ENCODE peak calls at places on chromosomes 2 and 18, in six cellular contexts. Q is H7; K is mucosa of descending colon; M is fibroblast of the aortic adventitia; W is CD8-positive, alpha-beta memory T cell; R is sigmoid colon. T is an unnamed sample.
A peak's percentile ranks its signal among the peaks of the same experiment; 100 is the strongest.

GRCh38 chr18:70337139-70337972 is 48.5 kb downstream of the SOCS6 start:
- DNase-seq in W (no peak), K (no peak), Q (peak; percentile 14), M (peak; percentile 86), R (no peak), T (peak; percentile 76)

GRCh38 chr2:199603748-199604291 is 146.1 kb upstream of the SATB2 start:
- DNase-seq in K (no peak), R (no peak), W (no peak), Q (peak; percentile 57), M (no peak), T (peak; percentile 70)

GRCh38 chr2:141911485-141912066 is 219.2 kb downstream of the LRP1B start:
- DNase-seq in W (no peak), M (peak; percentile 1), R (no peak), Q (peak; percentile 10), K (no peak), T (peak; percentile 83)

GRCh38 chr2:189581354-189582139 is 961 bp upstream of the SLC40A1 start:
- DNase-seq in K (peak; percentile 62), Q (peak; percentile 73), R (peak; percentile 70), M (no peak), W (peak; percentile 30), T (peak; percentile 83)

GRCh38 chr18:76446746-76447267 is 48.2 kb downstream of the ZNF516 start:
- DNase-seq in W (no peak), K (no peak), R (no peak), Q (no peak), M (no peak), T (no peak)

GRCh38 chr2:75027886-75028285 is 69.4 kb downstream of the POLE4 start:
- DNase-seq in K (no peak), R (no peak), M (no peak), W (no peak), Q (no peak), T (no peak)

GRCh38 chr2:111905990-111906735 is 7.8 kb downstream of the MERTK start:
- DNase-seq in W (no peak), Q (no peak), R (no peak), M (no peak), K (no peak), T (no peak)

GRCh38 chr2:234979204-234980167 is 27.7 kb downstream of the SH3BP4 start:
- DNase-seq in M (peak; percentile 35), Q (no peak), W (no peak), K (peak; percentile 37), R (no peak), T (no peak)

GRCh38 chr2:95389256-95390119 is 13.0 kb upstream of the FAHD2A start:
- DNase-seq in Q (peak; percentile 95), R (peak; percentile 81), K (peak; percentile 76), M (peak; percentile 67), W (no peak), T (peak; percentile 92)

GRCh38 chr2:239164281-239164871 is 236.4 kb downstream of the HDAC4 start:
- DNase-seq in K (peak; percentile 12), R (peak; percentile 47), M (no peak), W (peak; percentile 35), Q (no peak), T (peak; percentile 13)

GRCh38 chr18:59672125-59672769 is 25.0 kb downstream of the CCBE1 start:
- DNase-seq in W (no peak), Q (no peak), M (peak; percentile 68), K (no peak), R (peak; percentile 75), T (no peak)

GRCh38 chr2:1713156-1713838 is 31.0 kb downstream of the PXDN start:
- DNase-seq in Q (peak; percentile 57), R (peak; percentile 63), K (no peak), M (no peak), W (no peak), T (no peak)

GRCh38 chr2:54207666-54208195 is 48.3 kb downstream of the TSPYL6 start:
- DNase-seq in K (no peak), Q (no peak), W (no peak), M (peak; percentile 94), R (no peak), T (no peak)

GRCh38 chr2:218149865-218150264 is 16.9 kb downstream of the CXCR1 start:
- DNase-seq in Q (no peak), W (no peak), M (no peak), R (no peak), K (no peak), T (no peak)

GRCh38 chr2:154143105-154143504 is 271.4 kb downstream of the GALNT13 start:
- DNase-seq in M (no peak), R (no peak), Q (no peak), W (no peak), K (no peak), T (peak; percentile 81)

GRCh38 chr2:42195559-42195958 is 26.4 kb downstream of the EML4 start:
- DNase-seq in R (no peak), Q (no peak), K (no peak), W (no peak), M (peak; percentile 79), T (no peak)

GRCh38 chr2:42192010-42192373 is 22.8 kb downstream of the EML4 start:
- DNase-seq in Q (no peak), M (no peak), R (no peak), K (no peak), W (no peak), T (no peak)

GRCh38 chr2:42194428-42194827 is 25.3 kb downstream of the EML4 start:
- DNase-seq in M (no peak), R (no peak), W (no peak), Q (no peak), K (no peak), T (no peak)

GRCh38 chr2:42192642-42193566 is 23.8 kb downstream of the EML4 start:
- DNase-seq in W (no peak), Q (no peak), M (no peak), K (no peak), R (no peak), T (no peak)

DNA sequence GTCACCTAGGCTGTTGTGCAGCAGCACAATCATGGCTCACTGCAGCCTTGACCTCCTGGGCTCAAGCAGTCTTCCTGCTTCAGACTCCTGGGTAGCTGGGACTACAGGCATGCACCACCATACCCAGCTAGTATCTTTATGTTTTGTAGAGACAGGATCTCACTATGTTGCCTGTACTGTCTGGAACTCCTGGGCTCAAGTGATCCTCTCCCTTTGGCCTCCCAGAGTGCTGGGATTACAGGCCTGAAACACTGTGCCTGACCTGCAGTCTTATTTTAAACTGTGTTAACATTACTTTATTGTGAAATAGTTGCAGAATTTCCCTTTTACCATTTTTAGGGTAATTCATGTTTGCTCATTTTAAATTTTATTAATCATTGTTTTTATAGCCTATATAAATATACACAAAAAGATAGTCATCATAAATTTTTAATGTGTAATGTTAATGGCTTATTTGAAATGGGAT is 24.6 kb downstream of the EML4 start:
- DNase-seq in K (no peak), M (peak; percentile 26), W (no peak), Q (no peak), R (no peak), T (no peak)
- H3K4me3 ChIP-seq in K (no peak overlapping the region), M (no peak overlapping the region), W (no peak overlapping the region), Q (no peak overlapping the region), R (no peak overlapping the region), T (no peak overlapping the region)

DNA sequence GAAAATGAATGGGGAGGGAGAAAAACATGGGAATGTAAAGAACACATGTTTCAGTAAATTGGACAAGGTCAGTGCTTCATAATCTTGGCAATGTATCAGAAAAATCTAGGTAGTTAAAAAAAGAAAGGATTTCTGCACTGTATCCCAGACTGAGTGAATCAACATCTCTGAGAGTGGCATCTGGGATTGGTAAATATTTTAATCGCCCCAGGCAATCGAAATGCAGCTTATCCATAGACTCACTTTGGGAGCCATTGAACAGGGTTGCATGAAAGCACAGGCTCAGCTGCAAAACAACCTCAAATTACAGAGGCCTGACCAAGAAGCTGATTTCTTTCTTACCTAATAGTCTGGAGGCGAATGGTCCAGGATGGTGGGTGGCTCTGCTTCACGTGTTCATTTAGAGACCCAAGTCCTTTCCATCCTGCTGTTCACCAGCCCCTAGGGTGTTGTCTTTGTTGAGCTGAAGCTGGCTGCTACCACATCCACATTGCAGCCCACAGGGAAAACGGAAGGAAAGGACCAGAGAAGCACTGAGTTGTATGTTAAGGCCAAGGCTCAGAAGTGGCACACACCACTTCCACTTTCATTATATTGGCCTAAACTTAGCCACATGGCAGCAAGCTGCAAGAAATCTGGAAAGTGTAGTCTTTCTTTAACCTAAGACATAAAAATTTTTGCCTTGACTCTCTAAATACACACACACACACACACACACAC is 59.0 kb downstream of the MOGAT1 start:
- DNase-seq in Q (no peak), R (no peak), W (no peak), K (no peak), M (no peak), T (no peak)
- H3K4me3 ChIP-seq in Q (no peak overlapping the region), R (no peak overlapping the region), W (no peak overlapping the region), K (no peak overlapping the region), M (no peak overlapping the region), T (no peak overlapping the region)

DNA sequence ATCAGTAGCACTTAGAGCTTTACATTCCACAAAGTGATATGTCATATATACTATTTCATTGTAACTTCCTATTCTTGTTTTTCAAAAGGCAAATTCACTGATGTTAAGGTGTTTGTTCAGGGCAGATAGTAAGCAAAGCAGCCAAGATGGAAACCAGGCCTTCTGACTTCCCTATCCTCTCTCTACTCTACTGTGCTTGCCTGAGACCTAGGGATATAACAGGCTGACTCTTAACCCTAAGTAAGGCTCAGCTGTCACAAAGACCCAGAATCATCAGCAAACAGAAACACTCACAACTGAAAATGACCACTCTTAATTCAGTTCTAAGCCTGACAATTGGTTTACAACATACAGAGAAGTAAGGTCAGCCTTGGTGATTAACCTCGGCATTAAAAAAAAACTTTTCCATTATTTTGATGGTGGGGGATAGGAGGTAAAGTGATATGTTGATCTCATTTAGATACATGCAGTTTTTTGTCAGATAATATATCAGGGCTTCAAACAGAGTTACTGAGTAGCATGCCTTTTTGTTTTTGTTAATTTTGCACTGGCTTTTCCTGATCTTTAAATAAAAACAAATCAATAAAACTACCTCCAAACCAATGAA is 95.4 kb upstream of the CHRNA1 start:
- DNase-seq in K (no peak), M (no peak), Q (no peak), R (no peak), W (no peak), T (no peak)
- H3K4me3 ChIP-seq in K (no peak overlapping the region), M (no peak overlapping the region), Q (no peak overlapping the region), R (no peak overlapping the region), W (no peak overlapping the region), T (no peak overlapping the region)

GRCh38 chr2:11567631-11568031 is 33.8 kb downstream of the GREB1 start:
- DNase-seq in K (no peak), M (no peak), R (peak; percentile 44), W (no peak), Q (peak; percentile 12), T (peak; percentile 36)
- H3K4me3 ChIP-seq in K (no peak overlapping the region), M (no peak overlapping the region), R (no peak overlapping the region), W (no peak overlapping the region), Q (no peak overlapping the region), T (no peak overlapping the region)

DNA sequence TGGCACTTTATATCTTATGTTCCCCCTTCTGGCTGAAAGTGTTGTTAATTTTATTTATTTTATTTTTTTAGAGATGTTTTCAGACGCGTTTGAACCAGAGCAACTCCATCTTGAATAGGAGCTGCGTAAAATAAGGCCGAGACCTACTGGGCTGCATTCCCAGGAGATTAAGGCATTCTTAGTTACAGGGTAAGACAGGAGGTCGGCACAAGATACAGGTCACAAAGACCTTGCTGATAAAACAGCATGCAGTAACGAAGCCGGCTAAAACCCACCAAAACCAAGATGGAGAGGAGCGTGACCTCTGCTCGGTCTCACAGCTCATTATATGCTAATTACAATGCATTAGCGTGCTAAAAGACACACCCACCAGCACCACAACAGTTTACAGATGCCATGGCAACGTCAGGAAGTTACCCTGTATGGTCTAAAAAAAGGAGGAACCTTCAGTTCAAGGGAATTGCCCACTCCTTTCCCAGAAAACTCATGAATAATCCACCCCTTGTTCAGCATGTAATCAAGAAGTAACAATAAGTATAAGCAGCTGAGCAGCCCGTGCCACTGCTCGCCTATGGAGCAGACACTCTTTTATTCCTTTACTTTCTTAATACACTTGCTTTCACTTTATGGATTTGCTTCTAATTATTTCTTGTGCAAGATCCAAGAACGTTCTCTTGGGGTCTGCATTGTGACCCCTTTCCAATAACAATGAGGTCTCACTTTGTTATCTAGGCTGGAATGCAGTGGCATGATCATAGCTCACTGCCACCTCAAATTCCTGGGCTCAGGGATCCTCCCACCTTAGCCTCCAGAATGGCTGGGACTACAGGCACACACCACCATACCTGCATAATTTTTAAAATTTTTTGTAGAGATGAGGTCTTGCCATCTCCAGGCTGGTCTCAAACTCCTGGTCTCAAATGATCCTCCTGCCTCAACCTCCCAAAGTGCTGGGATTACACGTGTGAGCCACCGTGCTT is 55.9 kb downstream of the CACNB4 start:
- DNase-seq in W (no peak), K (no peak), Q (no peak), R (no peak), M (no peak), T (peak; percentile 88)
- H3K4me3 ChIP-seq in W (no peak overlapping the region), K (no peak overlapping the region), Q (no peak overlapping the region), R (no peak overlapping the region), M (no peak overlapping the region), T (peak overlapping the region; percentile 31)

T was measured in endodermal cell.